ENCODE peak calls at places on chromosomes 16 and 17, in nine cellular contexts. One of them, this sample, is unnamed.

GRCh38 chr17:78748730-78749317 is 33.2 kb downstream of the CYTH1 start:
- DNase-seq in astrocyte of the spinal cord: no peak
- DNase-seq in adrenal gland: peak
- DNase-seq in GM23338: no peak
- DNase-seq in IMR-90: peak
- DNase-seq in thoracic aorta: no peak
- DNase-seq in Caco-2: no peak
- DNase-seq in CD4-positive, CD25-positive, alpha-beta regulatory T cell: peak
- DNase-seq in CD8-positive, alpha-beta T cell: peak
- DNase-seq in this sample: peak

GRCh38 chr17:81841866-81842265 is 7.0 kb upstream of the PPP1R27 start:
- DNase-seq in Caco-2: no peak
- DNase-seq in adrenal gland: no peak
- DNase-seq in astrocyte of the spinal cord: no peak
- DNase-seq in thoracic aorta: no peak
- DNase-seq in CD4-positive, CD25-positive, alpha-beta regulatory T cell: no peak
- DNase-seq in IMR-90: no peak
- DNase-seq in CD8-positive, alpha-beta T cell: no peak
- DNase-seq in GM23338: no peak
- DNase-seq in this sample: no peak

GRCh38 chr17:28746611-28747045 is 2.8 kb downstream of the TRAF4 start:
- DNase-seq in CD8-positive, alpha-beta T cell: no peak
- DNase-seq in Caco-2: peak
- DNase-seq in thoracic aorta: no peak
- DNase-seq in GM23338: peak
- DNase-seq in CD4-positive, CD25-positive, alpha-beta regulatory T cell: no peak
- DNase-seq in astrocyte of the spinal cord: no peak
- DNase-seq in IMR-90: no peak
- DNase-seq in adrenal gland: peak
- DNase-seq in this sample: no peak

GRCh38 chr17:13537871-13538643 is 63.7 kb downstream of the HS3ST3A1 start:
- DNase-seq in astrocyte of the spinal cord: no peak
- DNase-seq in thoracic aorta: no peak
- DNase-seq in CD4-positive, CD25-positive, alpha-beta regulatory T cell: no peak
- DNase-seq in IMR-90: peak
- DNase-seq in adrenal gland: no peak
- DNase-seq in GM23338: no peak
- DNase-seq in CD8-positive, alpha-beta T cell: no peak
- DNase-seq in Caco-2: no peak
- DNase-seq in this sample: no peak

GRCh38 chr16:68961778-68962402 is 118.6 kb downstream of the TANGO6 start:
- DNase-seq in CD4-positive, CD25-positive, alpha-beta regulatory T cell: no peak
- DNase-seq in GM23338: no peak
- DNase-seq in Caco-2: no peak
- DNase-seq in astrocyte of the spinal cord: no peak
- DNase-seq in IMR-90: no peak
- DNase-seq in adrenal gland: no peak
- DNase-seq in thoracic aorta: no peak
- DNase-seq in CD8-positive, alpha-beta T cell: no peak
- DNase-seq in this sample: no peak

GRCh38 chr17:48961516-48962233 is 6.7 kb downstream of the GIP start:
- DNase-seq in adrenal gland: peak
- DNase-seq in astrocyte of the spinal cord: peak
- DNase-seq in GM23338: peak
- DNase-seq in CD8-positive, alpha-beta T cell: no peak
- DNase-seq in Caco-2: peak
- DNase-seq in thoracic aorta: no peak
- DNase-seq in CD4-positive, CD25-positive, alpha-beta regulatory T cell: no peak
- DNase-seq in IMR-90: peak
- DNase-seq in this sample: no peak

GRCh38 chr16:87576191-87576590 is 26.1 kb upstream of the JPH3 start:
- DNase-seq in Caco-2: no peak
- DNase-seq in IMR-90: no peak
- DNase-seq in CD8-positive, alpha-beta T cell: no peak
- DNase-seq in astrocyte of the spinal cord: no peak
- DNase-seq in GM23338: peak
- DNase-seq in thoracic aorta: no peak
- DNase-seq in adrenal gland: no peak
- DNase-seq in CD4-positive, CD25-positive, alpha-beta regulatory T cell: no peak
- DNase-seq in this sample: no peak

GRCh38 chr16:22624759-22625533 is 114.3 kb downstream of the NPIPB5 start:
- DNase-seq in Caco-2: no peak
- DNase-seq in IMR-90: no peak
- DNase-seq in astrocyte of the spinal cord: no peak
- DNase-seq in CD4-positive, CD25-positive, alpha-beta regulatory T cell: no peak
- DNase-seq in GM23338: no peak
- DNase-seq in CD8-positive, alpha-beta T cell: no peak
- DNase-seq in adrenal gland: no peak
- DNase-seq in thoracic aorta: no peak
- DNase-seq in this sample: no peak

GRCh38 chr17:76727745-76728456 is 1.3 kb downstream of the METTL23 start:
- DNase-seq in IMR-90: no peak
- DNase-seq in CD4-positive, CD25-positive, alpha-beta regulatory T cell: no peak
- DNase-seq in GM23338: no peak
- DNase-seq in thoracic aorta: no peak
- DNase-seq in CD8-positive, alpha-beta T cell: no peak
- DNase-seq in Caco-2: no peak
- DNase-seq in adrenal gland: peak
- DNase-seq in astrocyte of the spinal cord: no peak
- DNase-seq in this sample: peak

GRCh38 chr16:69329369-69330285 is 761 bp downstream of the PDF start:
- DNase-seq in CD4-positive, CD25-positive, alpha-beta regulatory T cell: no peak
- DNase-seq in IMR-90: no peak
- DNase-seq in GM23338: peak
- DNase-seq in Caco-2: peak
- DNase-seq in thoracic aorta: no peak
- DNase-seq in astrocyte of the spinal cord: peak
- DNase-seq in adrenal gland: peak
- DNase-seq in CD8-positive, alpha-beta T cell: peak
- DNase-seq in this sample: peak

GRCh38 chr17:59311051-59311468 is 20.4 kb upstream of the YPEL2 start:
- DNase-seq in thoracic aorta: no peak
- DNase-seq in CD4-positive, CD25-positive, alpha-beta regulatory T cell: peak
- DNase-seq in GM23338: peak
- DNase-seq in adrenal gland: peak
- DNase-seq in IMR-90: peak
- DNase-seq in Caco-2: peak
- DNase-seq in astrocyte of the spinal cord: peak
- DNase-seq in CD8-positive, alpha-beta T cell: peak
- DNase-seq in this sample: peak

GRCh38 chr17:74825952-74826713 is 33.6 kb downstream of the GRIN2C start:
- DNase-seq in thoracic aorta: no peak
- DNase-seq in GM23338: no peak
- DNase-seq in CD8-positive, alpha-beta T cell: no peak
- DNase-seq in astrocyte of the spinal cord: no peak
- DNase-seq in adrenal gland: no peak
- DNase-seq in Caco-2: no peak
- DNase-seq in CD4-positive, CD25-positive, alpha-beta regulatory T cell: no peak
- DNase-seq in IMR-90: no peak
- DNase-seq in this sample: no peak

GRCh38 chr16:3152022-3152272 is 17.1 kb downstream of the ZNF213 start:
- DNase-seq in thoracic aorta: no peak
- DNase-seq in adrenal gland: no peak
- DNase-seq in GM23338: no peak
- DNase-seq in CD4-positive, CD25-positive, alpha-beta regulatory T cell: no peak
- DNase-seq in CD8-positive, alpha-beta T cell: no peak
- DNase-seq in Caco-2: no peak
- DNase-seq in IMR-90: no peak
- DNase-seq in astrocyte of the spinal cord: no peak
- DNase-seq in this sample: no peak

DNA sequence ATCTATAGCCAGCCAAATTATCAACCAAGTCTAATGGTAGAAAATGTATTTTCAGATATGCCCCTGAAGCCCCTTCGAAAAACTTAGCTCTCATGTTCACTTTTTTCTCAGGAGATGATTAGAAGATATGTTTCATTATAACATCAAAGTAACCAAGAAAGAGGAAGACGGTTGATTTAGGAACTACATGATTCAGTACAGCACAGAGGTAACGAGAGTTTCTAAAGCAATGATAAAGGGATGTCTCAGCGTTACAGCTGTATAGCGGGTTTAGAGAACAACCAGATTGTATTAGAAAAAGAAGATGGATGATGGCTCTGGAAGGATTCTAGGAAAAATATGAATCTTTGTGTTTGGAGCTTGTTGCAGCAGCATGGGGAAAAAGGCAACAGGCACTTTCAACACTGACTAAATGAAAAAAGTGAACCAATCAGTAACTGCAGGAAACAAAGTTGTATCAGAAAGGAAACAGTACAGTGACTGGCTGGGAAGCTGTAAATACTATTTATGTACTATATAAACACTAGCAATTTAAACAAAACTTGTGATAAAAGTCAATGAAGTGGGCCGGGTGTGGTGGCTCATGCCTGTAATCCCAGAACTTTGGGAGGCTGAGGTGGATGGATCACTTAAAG is 21.5 kb downstream of the MBTD1 start:
- DNase-seq in Caco-2: no peak
- DNase-seq in CD8-positive, alpha-beta T cell: no peak
- DNase-seq in astrocyte of the spinal cord: no peak
- DNase-seq in IMR-90: no peak
- DNase-seq in GM23338: no peak
- DNase-seq in thoracic aorta: no peak
- DNase-seq in CD4-positive, CD25-positive, alpha-beta regulatory T cell: no peak
- DNase-seq in adrenal gland: no peak
- DNase-seq in this sample: peak
- H3K4me3 ChIP-seq in Caco-2: no peak
- H3K4me3 ChIP-seq in CD8-positive, alpha-beta T cell: no peak
- H3K4me3 ChIP-seq in astrocyte of the spinal cord: no peak
- H3K4me3 ChIP-seq in IMR-90: no peak
- H3K4me3 ChIP-seq in GM23338: no peak
- H3K4me3 ChIP-seq in thoracic aorta: no peak
- H3K4me3 ChIP-seq in CD4-positive, CD25-positive, alpha-beta regulatory T cell: peak
- H3K4me3 ChIP-seq in adrenal gland: no peak
- H3K4me3 ChIP-seq in this sample: peak

GRCh38 chr16:11211977-11212818 is 43.8 kb downstream of the SOCS1 start:
- DNase-seq in thoracic aorta: no peak
- DNase-seq in GM23338: no peak
- DNase-seq in IMR-90: no peak
- DNase-seq in Caco-2: no peak
- DNase-seq in astrocyte of the spinal cord: no peak
- DNase-seq in adrenal gland: no peak
- DNase-seq in CD8-positive, alpha-beta T cell: no peak
- DNase-seq in CD4-positive, CD25-positive, alpha-beta regulatory T cell: no peak
- DNase-seq in this sample: no peak
- H3K4me3 ChIP-seq in thoracic aorta: no peak
- H3K4me3 ChIP-seq in GM23338: no peak
- H3K4me3 ChIP-seq in IMR-90: no peak
- H3K4me3 ChIP-seq in Caco-2: no peak
- H3K4me3 ChIP-seq in astrocyte of the spinal cord: no peak
- H3K4me3 ChIP-seq in adrenal gland: no peak
- H3K4me3 ChIP-seq in CD8-positive, alpha-beta T cell: no peak
- H3K4me3 ChIP-seq in CD4-positive, CD25-positive, alpha-beta regulatory T cell: no peak
- H3K4me3 ChIP-seq in this sample: no peak

GRCh38 chr16:31108035-31108793 is at the start of gene BCKDK:
- DNase-seq in CD4-positive, CD25-positive, alpha-beta regulatory T cell: peak
- DNase-seq in Caco-2: peak
- DNase-seq in thoracic aorta: no peak
- DNase-seq in GM23338: peak
- DNase-seq in CD8-positive, alpha-beta T cell: peak
- DNase-seq in adrenal gland: peak
- DNase-seq in astrocyte of the spinal cord: peak
- DNase-seq in IMR-90: peak
- DNase-seq in this sample: peak
- H3K4me3 ChIP-seq in CD4-positive, CD25-positive, alpha-beta regulatory T cell: peak
- H3K4me3 ChIP-seq in Caco-2: peak
- H3K4me3 ChIP-seq in thoracic aorta: peak
- H3K4me3 ChIP-seq in GM23338: peak
- H3K4me3 ChIP-seq in CD8-positive, alpha-beta T cell: peak
- H3K4me3 ChIP-seq in adrenal gland: peak
- H3K4me3 ChIP-seq in astrocyte of the spinal cord: peak
- H3K4me3 ChIP-seq in IMR-90: peak
- H3K4me3 ChIP-seq in this sample: peak

GRCh38 chr17:19379306-19380075 is 1.2 kb downstream of the MAPK7 start:
- DNase-seq in CD8-positive, alpha-beta T cell: no peak
- DNase-seq in CD4-positive, CD25-positive, alpha-beta regulatory T cell: no peak
- DNase-seq in GM23338: no peak
- DNase-seq in Caco-2: no peak
- DNase-seq in astrocyte of the spinal cord: no peak
- DNase-seq in adrenal gland: no peak
- DNase-seq in thoracic aorta: no peak
- DNase-seq in IMR-90: no peak
- DNase-seq in this sample: no peak
- H3K4me3 ChIP-seq in CD8-positive, alpha-beta T cell: no peak
- H3K4me3 ChIP-seq in CD4-positive, CD25-positive, alpha-beta regulatory T cell: no peak
- H3K4me3 ChIP-seq in GM23338: peak
- H3K4me3 ChIP-seq in Caco-2: peak
- H3K4me3 ChIP-seq in astrocyte of the spinal cord: peak
- H3K4me3 ChIP-seq in adrenal gland: peak
- H3K4me3 ChIP-seq in thoracic aorta: peak
- H3K4me3 ChIP-seq in IMR-90: peak
- H3K4me3 ChIP-seq in this sample: peak

GRCh38 chr17:8002646-8003593 is 505 bp downstream of the GUCY2D start:
- DNase-seq in astrocyte of the spinal cord: no peak
- DNase-seq in CD8-positive, alpha-beta T cell: no peak
- DNase-seq in IMR-90: no peak
- DNase-seq in adrenal gland: no peak
- DNase-seq in CD4-positive, CD25-positive, alpha-beta regulatory T cell: no peak
- DNase-seq in thoracic aorta: no peak
- DNase-seq in Caco-2: no peak
- DNase-seq in GM23338: peak
- DNase-seq in this sample: no peak
- H3K4me3 ChIP-seq in astrocyte of the spinal cord: no peak
- H3K4me3 ChIP-seq in CD8-positive, alpha-beta T cell: no peak
- H3K4me3 ChIP-seq in IMR-90: no peak
- H3K4me3 ChIP-seq in adrenal gland: peak
- H3K4me3 ChIP-seq in CD4-positive, CD25-positive, alpha-beta regulatory T cell: no peak
- H3K4me3 ChIP-seq in thoracic aorta: peak
- H3K4me3 ChIP-seq in Caco-2: no peak
- H3K4me3 ChIP-seq in GM23338: peak
- H3K4me3 ChIP-seq in this sample: no peak

GRCh38 chr17:80153004-80153403 is 6.1 kb upstream of the EIF4A3 start:
- DNase-seq in Caco-2: no peak
- DNase-seq in thoracic aorta: no peak
- DNase-seq in GM23338: no peak
- DNase-seq in CD8-positive, alpha-beta T cell: no peak
- DNase-seq in IMR-90: no peak
- DNase-seq in astrocyte of the spinal cord: no peak
- DNase-seq in adrenal gland: no peak
- DNase-seq in CD4-positive, CD25-positive, alpha-beta regulatory T cell: no peak
- DNase-seq in this sample: peak
- H3K4me3 ChIP-seq in Caco-2: no peak
- H3K4me3 ChIP-seq in thoracic aorta: no peak
- H3K4me3 ChIP-seq in GM23338: no peak
- H3K4me3 ChIP-seq in CD8-positive, alpha-beta T cell: no peak
- H3K4me3 ChIP-seq in IMR-90: no peak
- H3K4me3 ChIP-seq in astrocyte of the spinal cord: no peak
- H3K4me3 ChIP-seq in adrenal gland: no peak
- H3K4me3 ChIP-seq in CD4-positive, CD25-positive, alpha-beta regulatory T cell: no peak
- H3K4me3 ChIP-seq in this sample: peak